ENCODE peak calls at places on chromosome 21, in four cellular contexts. Z is upper lobe of left lung, E is spleen, F is breast epithelium. J is an unnamed sample. For H3K4me1, the result is how much of the 10 kb centered on the place peaks cover.

GRCh38 chr21:19535356-19535755 is 1131.8 kb upstream of the TMPRSS15 start:
- DNase-seq in Z (no peak), E (no peak), F (no peak), J (no peak)

GRCh38 chr21:46093668-46094400 is 4.1 kb upstream of the COL6A2 start:
- DNase-seq in Z (peak), E (peak), F (peak), J (peak)

GRCh38 chr21:17805966-17806365 is 13.2 kb downstream of the C21orf91 start:
- DNase-seq in Z (no peak), E (no peak), F (no peak), J (no peak)

GRCh38 chr21:33198346-33199135 is 31.2 kb upstream of the IFNAR2 start:
- DNase-seq in Z (no peak), E (no peak), F (peak), J (no peak)

GRCh38 chr21:17051054-17051453 is 461.8 kb upstream of the CXADR start:
- DNase-seq in Z (no peak), E (no peak), F (no peak), J (no peak)

GRCh38 chr21:25871566-25871965 is 136.8 kb downstream of the GABPA start:
- DNase-seq in Z (no peak), E (no peak), F (no peak), J (no peak)

GRCh38 chr21:17779486-17779885 is 39.7 kb downstream of the C21orf91 start:
- DNase-seq in Z (no peak), E (no peak), F (no peak), J (no peak)

GRCh38 chr21:46459356-46460112 is 843 bp downstream of the DIP2A start:
- DNase-seq in Z (peak), E (peak), F (peak), J (no peak)

GRCh38 chr21:26236281-26236680 is 65.7 kb upstream of the APP start:
- DNase-seq in Z (no peak), E (no peak), F (no peak), J (no peak)

GRCh38 chr21:32712043-32712442 is 15.8 kb downstream of the SYNJ1 start:
- DNase-seq in Z (no peak), E (no peak), F (no peak), J (no peak)

GRCh38 chr21:45767071-45768006 is 123.8 kb downstream of the PCBP3 start:
- DNase-seq in Z (no peak), E (no peak), F (no peak), J (no peak)

GRCh38 chr21:46189959-46190490 is 5.8 kb upstream of the SPATC1L start:
- DNase-seq in Z (no peak), E (no peak), F (peak), J (no peak)

GRCh38 chr21:45826733-45827692 is 154.6 kb upstream of the COL6A1 start:
- DNase-seq in Z (no peak), E (peak), F (no peak), J (peak)

GRCh38 chr21:32413697-32414578 is 1.4 kb downstream of the EVA1C start:
- DNase-seq in Z (no peak), E (no peak), F (no peak), J (no peak)

GRCh38 chr21:28444131-28444530 is 548.5 kb downstream of the LTN1 start:
- DNase-seq in Z (no peak), E (no peak), F (no peak), J (no peak)

GRCh38 chr21:42833439-42833815 is 45.9 kb downstream of the WDR4 start:
- DNase-seq in Z (no peak), E (peak), F (no peak), J (peak)

GRCh38 chr21:16113052-16113715 is 383.4 kb downstream of the USP25 start:
- DNase-seq in Z (no peak), E (no peak), F (no peak), J (no peak)

GRCh38 chr21:46227811-46228344 is 696 bp downstream of the LSS start:
- DNase-seq in Z (peak), E (peak), F (no peak), J (no peak)

GRCh38 chr21:23384679-23385078 is 2222.6 kb downstream of the MRPL39 start:
- DNase-seq in Z (no peak), E (no peak), F (no peak), J (no peak)

GRCh38 chr21:33374080-33374873 is 28.9 kb upstream of the IFNGR2 start:
- DNase-seq in Z (no peak), E (no peak), F (no peak), J (no peak)

GRCh38 chr21:14070049-14070893 is 140.5 kb downstream of the LIPI start:
- DNase-seq in Z (no peak), E (no peak), F (no peak), J (peak)

GRCh38 chr21:21373969-21374368 is 375.8 kb downstream of the NCAM2 start:
- DNase-seq in Z (no peak), E (no peak), F (no peak), J (no peak)

GRCh38 chr21:46213620-46214286 is 14.8 kb downstream of the LSS start:
- DNase-seq in Z (peak), E (peak), F (no peak), J (no peak)

GRCh38 chr21:27476696-27477095 is 509.8 kb upstream of the ADAMTS5 start:
- DNase-seq in Z (no peak), E (no peak), F (no peak), J (no peak)

GRCh38 chr21:45910155-45910547 is 71.4 kb upstream of the COL6A1 start:
- DNase-seq in Z (no peak), E (no peak), F (no peak), J (no peak)

GRCh38 chr21:17738171-17738953 is 80.8 kb downstream of the C21orf91 start:
- DNase-seq in Z (no peak), E (no peak), F (peak), J (no peak)

GRCh38 chr21:14064296-14064645 is 146.5 kb downstream of the LIPI start:
- DNase-seq in Z (no peak), E (no peak), F (no peak), J (no peak)

GRCh38 chr21:22791986-22792560 is 1793.9 kb downstream of the NCAM2 start:
- DNase-seq in Z (no peak), E (no peak), F (no peak), J (no peak)

GRCh38 chr21:26185021-26185420 is 14.5 kb upstream of the APP start:
- DNase-seq in Z (no peak), E (no peak), F (no peak), J (no peak)

GRCh38 chr21:14825405-14826032 is 239.3 kb downstream of the NRIP1 start:
- DNase-seq in Z (no peak), E (no peak), F (no peak), J (no peak)

GRCh38 chr21:27633631-27634030 is 666.7 kb upstream of the ADAMTS5 start:
- DNase-seq in Z (no peak), E (no peak), F (no peak), J (no peak)

GRCh38 chr21:15848632-15849031 is 118.8 kb downstream of the USP25 start:
- DNase-seq in Z (no peak), E (no peak), F (no peak), J (no peak)

GRCh38 chr21:28592205-28592845 is 400.4 kb downstream of the LTN1 start:
- DNase-seq in Z (no peak), E (no peak), F (no peak), J (no peak)

GRCh38 chr21:32750405-32750804 is 21.1 kb downstream of the PAXBP1 start:
- DNase-seq in Z (no peak), E (no peak), F (no peak), J (no peak)

GRCh38 chr21:32456497-32456918 is 44.0 kb downstream of the EVA1C start:
- DNase-seq in Z (no peak), E (no peak), F (no peak), J (no peak)

GRCh38 chr21:21612446-21612845 is 614.2 kb downstream of the NCAM2 start:
- DNase-seq in Z (no peak), E (no peak), F (no peak), J (no peak)

GRCh38 chr21:22297575-22297974 is 1299.4 kb downstream of the NCAM2 start:
- DNase-seq in Z (no peak), E (no peak), F (no peak), J (no peak)

GRCh38 chr21:18354947-18355346 is 48.6 kb downstream of the TMPRSS15 start:
- DNase-seq in Z (no peak), E (no peak), F (no peak), J (no peak)

GRCh38 chr21:42515708-42516502 is 2.3 kb downstream of the SLC37A1 start:
- DNase-seq in Z (no peak), E (no peak), F (peak), J (no peak)

DNA sequence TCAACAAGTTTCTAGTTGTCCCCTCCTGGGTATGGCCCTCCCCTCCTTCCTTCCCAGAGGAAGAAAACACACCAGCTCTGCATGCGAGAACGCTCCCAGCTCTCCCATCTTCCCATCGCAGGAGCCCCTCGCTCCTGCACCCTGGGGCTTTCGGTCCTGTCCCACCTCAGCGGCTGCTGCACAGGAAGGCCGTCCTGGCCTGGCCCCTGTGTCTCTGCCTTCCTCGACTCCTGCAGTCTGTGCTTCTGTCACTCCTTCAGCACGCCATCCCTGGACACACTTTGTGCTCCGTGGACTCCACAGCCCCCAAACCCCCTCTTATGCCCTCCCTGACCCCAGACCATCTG is 23.2 kb downstream of the KRTAP10-1 start:
- DNase-seq in Z (no peak), E (peak), F (no peak), J (no peak)
- TF ChIP-seq POLR2AphosphoS5 in Z (no peak), E (no peak), F (no peak), J (no peak)

GRCh38 chr21:39098696-39099111 is 84.5 kb downstream of the PSMG1 start:
- DNase-seq in Z (no peak), E (no peak), F (no peak), J (no peak)
- H3K4me1 ChIP-seq in Z (under half), E (under half), F (under half), J (under half)

DNA sequence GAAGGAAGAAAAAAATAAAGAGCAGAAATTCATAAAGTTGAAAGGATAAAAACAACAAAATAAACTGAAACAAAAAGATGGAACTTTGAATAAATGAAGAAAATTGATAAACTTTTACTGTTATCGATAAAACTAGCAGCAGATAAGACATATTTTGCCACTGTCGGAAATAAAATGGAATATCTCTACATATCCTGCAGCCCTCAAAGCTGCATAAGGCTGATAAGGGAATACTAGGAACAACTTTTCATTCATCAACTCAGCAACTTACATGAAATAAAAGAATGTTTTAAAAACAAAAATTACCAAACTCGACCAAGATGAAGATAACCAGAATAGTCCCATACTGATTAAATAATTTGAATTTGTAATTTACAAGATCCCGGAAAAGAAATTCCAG is 48.0 kb upstream of the GRIK1 start:
- DNase-seq in Z (no peak), E (no peak), F (no peak), J (no peak)
- TF ChIP-seq POLR2AphosphoS5 in Z (no peak), E (no peak), F (no peak), J (no peak)

DNA sequence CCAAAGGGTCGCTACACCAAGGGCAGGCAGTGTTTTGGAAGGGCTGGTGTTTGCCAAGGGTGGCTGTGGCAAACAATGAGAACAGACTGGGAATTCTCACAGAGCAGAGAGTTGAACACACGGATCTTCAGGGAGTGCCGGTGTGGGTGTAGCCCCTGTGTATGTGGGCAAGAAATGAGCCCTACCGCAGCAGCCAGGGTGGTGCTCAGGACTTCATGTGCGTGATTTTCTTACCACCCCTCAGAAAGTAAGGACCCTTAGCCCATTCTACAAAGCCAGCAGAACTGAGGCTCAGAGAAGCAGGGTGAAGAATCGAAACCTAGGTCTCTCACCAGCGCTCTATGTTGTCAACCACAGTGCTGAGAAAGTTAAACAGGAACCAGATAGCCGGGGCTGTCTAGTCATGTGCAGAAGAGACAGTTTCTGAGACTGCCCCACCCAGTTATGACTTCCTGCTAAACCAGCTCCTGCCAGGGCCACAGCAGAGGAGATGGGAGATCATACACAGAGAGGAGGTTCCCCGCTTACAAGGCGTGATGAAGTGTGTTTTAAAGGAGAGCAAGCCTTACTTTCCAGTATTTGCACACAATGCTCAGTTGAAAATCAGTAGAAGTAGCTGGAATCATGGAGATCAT is 21.9 kb upstream of the MORC3 start:
- DNase-seq in Z (no peak), E (peak), F (peak), J (no peak)
- H3K4me1 ChIP-seq in Z (under half), E (under half), F (under half), J (under half)

DNA sequence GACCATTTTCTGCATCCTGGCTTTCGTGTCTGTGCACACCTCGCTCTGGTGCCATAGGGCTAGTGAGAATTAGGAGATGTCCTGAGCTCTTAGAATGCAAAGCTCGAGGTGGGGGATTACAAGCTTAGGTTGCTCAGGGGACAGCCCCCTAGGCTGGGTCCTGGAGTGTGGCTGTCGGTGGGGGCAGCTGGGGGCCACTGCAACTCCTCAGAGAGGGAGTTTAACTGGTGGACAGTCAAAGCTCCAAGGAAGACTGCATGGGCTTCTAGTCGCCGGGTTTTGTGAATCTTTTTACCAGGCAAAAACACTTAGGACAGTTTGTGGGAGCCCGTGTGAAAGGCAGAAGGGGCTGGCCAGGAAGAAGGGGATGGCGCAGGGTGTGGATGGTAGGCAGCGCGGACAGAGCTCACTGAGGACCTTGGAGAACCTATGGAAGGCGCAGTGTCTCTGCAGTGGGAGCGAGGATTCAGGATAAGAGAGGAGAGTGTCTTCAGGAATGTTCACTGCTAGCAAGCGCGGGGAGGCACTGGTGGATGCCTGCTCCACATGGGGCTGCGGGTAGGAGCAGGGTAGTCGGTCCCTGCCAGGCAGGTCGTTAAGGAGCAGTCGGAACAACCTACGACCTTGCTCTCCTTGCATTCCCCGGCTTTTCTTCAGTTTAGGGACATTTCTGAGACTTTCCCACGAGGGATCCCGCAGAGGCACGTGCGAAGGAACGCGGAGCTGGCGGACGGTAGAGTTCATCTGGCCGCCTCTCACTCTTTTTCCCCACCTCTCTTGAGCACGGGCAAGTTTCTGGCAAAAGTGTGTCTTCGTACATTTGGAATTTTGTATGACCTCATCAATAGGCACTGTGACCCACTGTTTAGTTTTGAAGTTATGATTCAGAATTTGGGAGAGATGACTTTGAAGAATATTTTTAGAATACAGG is 12.9 kb upstream of the KCNE1 start:
- DNase-seq in Z (no peak), E (no peak), F (no peak), J (no peak)
- TF ChIP-seq POLR2AphosphoS5 in Z (no peak), E (no peak), F (no peak), J (no peak)

GRCh38 chr21:41499920-41500319 is 8.0 kb downstream of the TMPRSS2 start:
- DNase-seq in Z (no peak), E (no peak), F (no peak), J (no peak)

GRCh38 chr21:41501919-41502318 is 6.0 kb downstream of the TMPRSS2 start:
- DNase-seq in Z (no peak), E (no peak), F (peak), J (no peak)

GRCh38 chr21:41500354-41500753 is 7.6 kb downstream of the TMPRSS2 start:
- DNase-seq in Z (no peak), E (no peak), F (no peak), J (no peak)

GRCh38 chr21:41503331-41503730 is 4.6 kb downstream of the TMPRSS2 start:
- DNase-seq in Z (no peak), E (no peak), F (no peak), J (no peak)

DNA sequence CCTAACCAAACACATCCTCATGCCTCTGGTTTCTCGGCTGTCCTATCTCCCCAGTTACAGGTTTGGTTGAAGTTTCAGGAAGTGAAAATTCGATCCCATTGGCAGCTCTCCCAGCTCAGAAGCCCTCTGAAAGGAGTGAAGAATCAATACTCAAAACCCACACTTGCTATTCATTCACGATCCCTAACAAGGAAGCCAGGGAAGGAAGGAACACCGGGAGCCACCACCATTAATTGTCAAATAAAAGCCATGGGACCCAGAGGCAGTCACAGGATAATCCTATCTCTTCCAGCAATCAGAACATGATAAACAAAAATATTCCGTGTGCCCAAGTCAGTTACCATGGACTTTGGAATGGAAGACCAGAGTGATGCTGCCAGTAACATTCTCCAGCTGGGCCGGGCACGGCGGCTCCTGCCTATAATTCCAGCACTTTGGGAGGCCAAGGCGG is 7.0 kb downstream of the TMPRSS2 start:
- DNase-seq in Z (no peak), E (no peak), F (no peak), J (no peak)
- H3K4me1 ChIP-seq in Z (under half), E (under half), F (under half), J (under half)

GRCh38 chr21:37658121-37658993 is 257.9 kb downstream of the KCNJ6 start:
- DNase-seq in Z (no peak), E (no peak), F (no peak), J (no peak)

GRCh38 chr21:37660709-37661108 is 255.5 kb downstream of the KCNJ6 start:
- DNase-seq in Z (no peak), E (no peak), F (no peak), J (no peak)

GRCh38 chr21:37656899-37657298 is 259.4 kb downstream of the KCNJ6 start:
- DNase-seq in Z (no peak), E (no peak), F (no peak), J (no peak)

GRCh38 chr21:37659874-37660273 is 256.4 kb downstream of the KCNJ6 start:
- DNase-seq in Z (no peak), E (no peak), F (no peak), J (no peak)

GRCh38 chr21:37658994-37659458 is 257.2 kb downstream of the KCNJ6 start:
- DNase-seq in Z (no peak), E (no peak), F (peak), J (no peak)
- TF ChIP-seq POLR2AphosphoS5 in Z (peak), E (no peak), F (no peak), J (peak)